ENCODE peak calls at places on chromosomes 3 and 15, in seven cellular contexts. P is lung; K is neural progenitor cell; C is upper lobe of right lung; S is CD4-positive, CD25-positive, alpha-beta regulatory T cell; X is left ventricle myocardium inferior; B is HCT116. I is an unnamed sample.
A peak's percentile ranks its signal among the peaks of the same experiment; 100 is the strongest.

GRCh38 chr3:60594025-60594424 is 657.2 kb downstream of the FHIT start:
- DNase-seq in P (peak; percentile 74), K (no peak), C (peak; percentile 76), S (no peak), X (peak; percentile 68), B (no peak), I (no peak)

GRCh38 chr3:119885746-119886530 is 104.0 kb downstream of the NR1I2 start:
- DNase-seq in P (no peak), K (no peak), C (no peak), S (no peak), X (no peak), B (no peak), I (no peak)

GRCh38 chr3:157872902-157873301 is 233.3 kb downstream of the SHOX2 start:
- DNase-seq in P (no peak), K (no peak), C (no peak), S (no peak), X (no peak), B (no peak), I (no peak)

GRCh38 chr3:194121881-194122280 is 14.1 kb upstream of the HES1 start:
- DNase-seq in P (no peak), K (no peak), C (no peak), S (no peak), X (no peak), B (no peak), I (no peak)

GRCh38 chr3:4976109-4976508 is 3.1 kb upstream of the BHLHE40 start:
- DNase-seq in P (peak; percentile 73), K (peak; percentile 60), C (peak; percentile 78), S (no peak), X (peak; percentile 40), B (peak; percentile 87), I (peak; percentile 67)

GRCh38 chr3:119643528-119643927 is 16.9 kb downstream of the POPDC2 start:
- DNase-seq in P (no peak), K (no peak), C (no peak), S (no peak), X (no peak), B (peak; percentile 41), I (no peak)

GRCh38 chr3:52880474-52880873 is 16.9 kb downstream of the STIMATE start:
- DNase-seq in P (no peak), K (no peak), C (no peak), S (no peak), X (no peak), B (no peak), I (no peak)

GRCh38 chr3:144272715-144273114 is 301.1 kb downstream of the DIPK2A start:
- DNase-seq in P (no peak), K (no peak), C (no peak), S (no peak), X (no peak), B (no peak), I (no peak)

GRCh38 chr3:31247850-31248618 is 284.7 kb upstream of the STT3B start:
- DNase-seq in P (no peak), K (no peak), C (no peak), S (no peak), X (no peak), B (peak; percentile 6), I (no peak)

GRCh38 chr3:57007513-57008415 is 52.7 kb upstream of the SPATA12 start:
- DNase-seq in P (peak; percentile 57), K (no peak), C (peak; percentile 72), S (no peak), X (peak; percentile 59), B (peak; percentile 54), I (peak; percentile 43)

GRCh38 chr3:52205727-52206372 is 7.9 kb downstream of the ALAS1 start:
- DNase-seq in P (peak; percentile 69), K (no peak), C (no peak), S (no peak), X (no peak), B (no peak), I (no peak)

GRCh38 chr15:96296264-96296663 is 34.2 kb upstream of the NR2F2 start:
- DNase-seq in P (no peak), K (no peak), C (no peak), S (no peak), X (no peak), B (no peak), I (no peak)

GRCh38 chr3:19898725-19899124 is 35.3 kb downstream of the EFHB start:
- DNase-seq in P (no peak), K (no peak), C (no peak), S (no peak), X (no peak), B (no peak), I (no peak)

GRCh38 chr15:96351801-96352593 is 21.5 kb downstream of the NR2F2 start:
- DNase-seq in P (no peak), K (peak; percentile 69), C (no peak), S (no peak), X (no peak), B (no peak), I (peak; percentile 88)

GRCh38 chr3:60573494-60573893 is 677.8 kb downstream of the FHIT start:
- DNase-seq in P (no peak), K (peak; percentile 24), C (no peak), S (no peak), X (no peak), B (no peak), I (no peak)

GRCh38 chr3:112640864-112641751 is at the start of gene CCDC80:
- DNase-seq in P (no peak), K (peak; percentile 23), C (no peak), S (no peak), X (no peak), B (peak; percentile 59), I (no peak)

GRCh38 chr15:77816983-77817382 is 184.3 kb upstream of the LINGO1 start:
- DNase-seq in P (no peak), K (peak; percentile 38), C (no peak), S (no peak), X (no peak), B (no peak), I (peak; percentile 75)

GRCh38 chr3:186198442-186198841 is 89.6 kb upstream of the ETV5 start:
- DNase-seq in P (no peak), K (no peak), C (no peak), S (no peak), X (no peak), B (no peak), I (no peak)

GRCh38 chr3:189927975-189928895 is 192.5 kb downstream of the P3H2 start:
- DNase-seq in P (no peak), K (no peak), C (no peak), S (no peak), X (no peak), B (no peak), I (no peak)

GRCh38 chr15:71079208-71080044 is 35.8 kb upstream of the THSD4 start:
- DNase-seq in P (no peak), K (no peak), C (no peak), S (no peak), X (peak; percentile 29), B (no peak), I (no peak)

GRCh38 chr15:37682304-37682703 is 252.1 kb upstream of the TMCO5A start:
- DNase-seq in P (no peak), K (peak; percentile 24), C (no peak), S (no peak), X (no peak), B (peak; percentile 16), I (peak; percentile 7)

GRCh38 chr3:52406791-52407510 is 38.0 kb downstream of the SEMA3G start:
- DNase-seq in P (no peak), K (no peak), C (peak; percentile 54), S (no peak), X (peak; percentile 12), B (no peak), I (peak; percentile 26)

GRCh38 chr15:89429023-89429422 is 67.4 kb downstream of the RHCG start:
- DNase-seq in P (no peak), K (no peak), C (no peak), S (no peak), X (no peak), B (no peak), I (no peak)
- H3K27me3 ChIP-seq in P (no peaks in the 10 kb centered on the region), K (peaks cover 100% of the 10 kb centered on the region), C (peaks cover 15% of the 10 kb centered on the region), S (peaks cover 10% of the 10 kb centered on the region), X (peaks cover 35% of the 10 kb centered on the region), B (no peaks in the 10 kb centered on the region), I (peaks cover 21% of the 10 kb centered on the region)

DNA sequence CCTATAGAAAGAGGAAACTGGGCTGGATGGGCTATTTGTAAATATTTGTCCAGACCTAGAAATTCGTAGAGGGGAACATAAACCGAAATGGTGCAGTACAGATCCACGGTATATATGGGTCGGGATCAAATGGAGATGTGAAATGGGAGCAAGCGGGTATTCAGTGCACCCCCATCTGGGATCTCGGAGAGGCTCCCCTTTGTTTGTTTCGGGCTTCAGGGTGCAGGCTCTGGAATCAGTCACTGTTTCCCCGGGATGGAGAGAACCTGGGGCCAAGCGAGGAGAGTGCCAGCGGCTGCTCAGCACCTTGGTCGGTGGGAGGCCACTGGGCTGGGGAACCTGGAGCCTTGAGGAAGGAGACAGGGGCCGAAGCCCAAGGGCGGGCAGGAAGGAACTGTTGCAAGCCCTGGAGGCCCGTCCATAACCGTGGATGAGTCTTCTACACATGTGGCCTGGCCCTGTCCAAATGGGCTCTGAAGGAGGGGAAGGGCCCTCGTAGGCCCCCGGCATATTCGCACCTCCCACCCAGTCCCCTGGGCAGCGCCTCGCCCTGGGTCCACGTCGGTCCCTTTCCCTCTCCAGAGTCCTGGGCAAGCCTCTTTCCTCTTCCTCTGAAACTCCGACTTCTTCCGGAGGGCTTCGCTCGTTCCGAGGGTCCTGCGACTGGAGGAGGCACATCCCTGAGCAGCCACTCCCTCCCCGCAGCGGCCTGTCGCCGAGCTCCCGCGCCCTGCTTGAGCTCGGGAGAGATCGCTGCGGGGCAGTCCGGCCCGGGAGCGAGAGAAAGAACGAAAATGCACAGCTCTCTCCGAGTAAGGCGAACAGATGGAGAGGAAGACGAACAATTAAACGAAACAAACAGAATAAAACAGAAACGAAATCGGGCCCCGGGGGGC is 3.0 kb downstream of the ISL2 start:
- DNase-seq in P (no peak), K (peak; percentile 62), C (no peak), S (peak; percentile 36), X (no peak), B (no peak), I (peak; percentile 72)
- H3K4me3 ChIP-seq in P (no peak overlapping the region), K (peak overlapping the region; percentile 31), C (peak overlapping the region; percentile 33), S (peak overlapping the region; percentile 26), X (peak overlapping the region; percentile 61), B (no peak overlapping the region), I (peak overlapping the region; percentile 29)

DNA sequence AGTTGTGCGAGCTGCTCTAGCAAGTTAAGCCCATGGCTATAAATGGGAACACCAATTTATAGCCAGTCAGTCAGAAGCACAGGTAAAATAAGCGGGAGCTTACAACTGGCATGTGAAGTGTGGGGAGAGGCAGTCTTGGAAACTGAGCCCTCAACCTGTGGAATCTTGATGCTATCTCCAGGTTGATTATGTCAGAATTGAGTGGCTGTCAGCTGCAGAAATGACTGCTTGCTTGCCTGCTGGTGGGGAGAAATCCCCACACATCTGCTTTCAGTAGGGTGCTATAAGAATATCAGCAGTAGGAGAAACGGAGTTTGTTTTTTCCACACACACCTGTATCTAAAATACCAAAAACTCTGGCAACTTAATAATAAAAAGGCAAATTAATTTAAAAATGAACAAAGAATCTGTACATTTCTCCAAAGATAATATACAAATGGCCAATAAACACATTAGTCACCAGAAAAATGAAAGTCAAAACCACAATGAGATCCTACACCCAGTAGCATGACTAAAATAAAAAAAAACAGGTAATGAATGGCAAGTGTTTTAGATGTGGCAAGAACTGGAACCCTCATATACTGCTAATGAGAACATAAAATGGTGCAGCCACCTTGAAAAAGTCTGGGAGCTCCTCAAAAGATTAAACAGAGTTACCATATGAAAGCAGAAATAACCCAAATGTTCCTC is 26.0 kb upstream of the MAP4 start:
- DNase-seq in P (no peak), K (no peak), C (no peak), S (no peak), X (no peak), B (no peak), I (no peak)
- H3K27me3 ChIP-seq in P (no peaks in the 10 kb centered on the region), K (no peaks in the 10 kb centered on the region), C (no peaks in the 10 kb centered on the region), S (no peaks in the 10 kb centered on the region), X (no peaks in the 10 kb centered on the region), B (no peaks in the 10 kb centered on the region), I (no peaks in the 10 kb centered on the region)

GRCh38 chr3:54079314-54079713 is 43.0 kb upstream of the CACNA2D3 start:
- DNase-seq in P (no peak), K (no peak), C (no peak), S (no peak), X (no peak), B (no peak), I (peak; percentile 45)
- H3K4me3 ChIP-seq in P (no peak overlapping the region), K (no peak overlapping the region), C (no peak overlapping the region), S (no peak overlapping the region), X (no peak overlapping the region), B (no peak overlapping the region), I (no peak overlapping the region)